ENCODE peak calls at places on chromosomes 13 and 19, in five cellular contexts. M is esophagus squamous epithelium, D is endothelial cell, G is HS-27A, O is HT1080. V is an unnamed sample.

GRCh38 chr19:33702606-33703437 is 81.1 kb downstream of the CHST8 start:
- DNase-seq in M (no peak), D (no peak), G (no peak), O (no peak), V (no peak)

GRCh38 chr13:21009036-21009435 is 52.4 kb downstream of the LATS2 start:
- DNase-seq in M (no peak), D (no peak), G (no peak), O (no peak), V (no peak)

GRCh38 chr19:295687-296370 is 4.6 kb upstream of the PLPP2 start:
- DNase-seq in M (no peak), D (no peak), G (no peak), O (no peak), V (no peak)

GRCh38 chr19:658916-659839 is 3.8 kb downstream of the RNF126 start:
- DNase-seq in M (no peak), D (no peak), G (no peak), O (no peak), V (peak)

GRCh38 chr19:52398091-52398461 is 427 bp downstream of the ZNF528 start:
- DNase-seq in M (no peak), D (no peak), G (no peak), O (peak), V (peak)

GRCh38 chr19:52542984-52543664 is 15.7 kb downstream of the ZNF808 start:
- DNase-seq in M (no peak), D (no peak), G (no peak), O (no peak), V (no peak)

GRCh38 chr13:114315074-114315785 is 927 bp downstream of the CHAMP1 start:
- DNase-seq in M (no peak), D (no peak), G (no peak), O (no peak), V (no peak)

GRCh38 chr13:113053376-113053775 is 52.2 kb upstream of the F7 start:
- DNase-seq in M (no peak), D (no peak), G (no peak), O (no peak), V (no peak)

GRCh38 chr19:53463263-53463662 is 4.3 kb upstream of the ZNF813 start:
- DNase-seq in M (no peak), D (peak), G (no peak), O (no peak), V (peak)

GRCh38 chr13:24272452-24273161 is 36.8 kb upstream of the C1QTNF9 start:
- DNase-seq in M (no peak), D (no peak), G (no peak), O (no peak), V (no peak)

GRCh38 chr13:99136427-99136954 is 64.2 kb upstream of the UBAC2 start:
- DNase-seq in M (no peak), D (no peak), G (no peak), O (no peak), V (no peak)

GRCh38 chr13:37884026-37884425 is 14.5 kb upstream of the TRPC4 start:
- DNase-seq in M (no peak), D (no peak), G (no peak), O (no peak), V (no peak)

GRCh38 chr19:43700368-43701015 is 15.4 kb upstream of the IRGC start:
- DNase-seq in M (no peak), D (no peak), G (no peak), O (peak), V (peak)

GRCh38 chr13:98450495-98451167 is 126.3 kb downstream of the STK24 start:
- DNase-seq in M (no peak), D (peak), G (no peak), O (no peak), V (no peak)

GRCh38 chr19:46678110-46678732 is 17.2 kb upstream of the DACT3 start:
- DNase-seq in M (no peak), D (peak), G (no peak), O (no peak), V (peak)

GRCh38 chr19:45402469-45403070 is 2.3 kb downstream of the PPP1R13L start:
- DNase-seq in M (no peak), D (peak), G (no peak), O (no peak), V (peak)

GRCh38 chr13:42762917-42763316 is 18.5 kb upstream of the FAM216B start:
- DNase-seq in M (no peak), D (no peak), G (peak), O (peak), V (no peak)

GRCh38 chr19:40365613-40366401 is 17.3 kb downstream of the PLD3 start:
- DNase-seq in M (no peak), D (peak), G (no peak), O (no peak), V (peak)

GRCh38 chr13:75153834-75154233 is 328.1 kb downstream of the TBC1D4 start:
- DNase-seq in M (no peak), D (no peak), G (no peak), O (no peak), V (no peak)

GRCh38 chr13:99916366-99917103 is 55.0 kb downstream of the ZIC5 start:
- DNase-seq in M (no peak), D (peak), G (peak), O (peak), V (no peak)

GRCh38 chr13:52002361-52002760 is 8.9 kb downstream of the ATP7B start:
- DNase-seq in M (no peak), D (no peak), G (no peak), O (no peak), V (no peak)

GRCh38 chr19:50231821-50232220 is 28.4 kb downstream of the MYH14 start:
- DNase-seq in M (no peak), D (no peak), G (no peak), O (no peak), V (no peak)

GRCh38 chr19:46974181-46974580 is 45.5 kb upstream of the NPAS1 start:
- DNase-seq in M (no peak), D (no peak), G (no peak), O (no peak), V (no peak)

GRCh38 chr19:17611462-17612244 is 56.2 kb downstream of the COLGALT1 start:
- DNase-seq in M (no peak), D (no peak), G (no peak), O (no peak), V (no peak)

GRCh38 chr19:52170863-52171320 is 529 bp downstream of the ZNF836 start:
- DNase-seq in M (no peak), D (peak), G (no peak), O (no peak), V (peak)

GRCh38 chr13:106612688-106613087 is 44.8 kb upstream of the ARGLU1 start:
- DNase-seq in M (no peak), D (no peak), G (no peak), O (no peak), V (peak)

GRCh38 chr19:55525289-55526101 is 11.4 kb downstream of the SBK2 start:
- DNase-seq in M (no peak), D (no peak), G (no peak), O (no peak), V (no peak)

GRCh38 chr13:114130708-114131580 is 1.5 kb downstream of the RASA3 start:
- DNase-seq in M (no peak), D (peak), G (peak), O (peak), V (peak)

GRCh38 chr19:46716013-46716671 is 772 bp downstream of the PRKD2 start:
- DNase-seq in M (no peak), D (peak), G (no peak), O (no peak), V (no peak)

GRCh38 chr13:86932935-86933334 is 738.2 kb upstream of the SLITRK5 start:
- DNase-seq in M (no peak), D (peak), G (no peak), O (no peak), V (no peak)

V was measured in BE2C.